ENCODE peak calls at places on chromosomes 7 and 10, in ten cellular contexts. C is cardiac muscle cell, G is OCI-LY7, R is dorsolateral prefrontal cortex, O is HFF-Myc, K is heart left ventricle, T is psoas muscle, J is GM12865, F is brain microvascular endothelial cell, H is body of pancreas. S is an unnamed sample.

GRCh38 chr7:92657391-92657790 is 67.2 kb upstream of the FAM133B start:
- DNase-seq in C (no peak), G (no peak), R (no peak), O (no peak), K (no peak), T (no peak), J (no peak), F (no peak), H (no peak), S (no peak)

GRCh38 chr7:50382455-50382854 is 67.7 kb downstream of the FIGNL1 start:
- DNase-seq in C (no peak), G (no peak), R (no peak), O (no peak), K (no peak), T (no peak), J (no peak), F (no peak), H (no peak), S (no peak)

GRCh38 chr10:110535958-110536891 is 31.3 kb upstream of the SMC3 start:
- DNase-seq in C (no peak), G (peak; percentile 57), R (no peak), O (no peak), K (peak; percentile 43), T (no peak), J (peak; percentile 84), F (peak; percentile 73), H (no peak), S (peak; percentile 83)

GRCh38 chr10:24344695-24345473 is 135.9 kb downstream of the KIAA1217 start:
- DNase-seq in C (no peak), G (no peak), R (no peak), O (no peak), K (no peak), T (no peak), J (no peak), F (no peak), H (no peak), S (no peak)

GRCh38 chr7:134966691-134967090 is 19.6 kb upstream of the AGBL3 start:
- DNase-seq in C (no peak), G (no peak), R (no peak), O (no peak), K (no peak), T (no peak), J (no peak), F (no peak), H (no peak), S (no peak)

GRCh38 chr10:1573981-1574380 is 163.3 kb downstream of the ADARB2 start:
- DNase-seq in C (no peak), G (no peak), R (no peak), O (no peak), K (no peak), T (no peak), J (no peak), F (no peak), H (no peak), S (no peak)

GRCh38 chr7:24769014-24769830 is 12.0 kb upstream of the GSDME start:
- DNase-seq in C (no peak), G (no peak), R (no peak), O (no peak), K (no peak), T (no peak), J (peak; percentile 48), F (no peak), H (no peak), S (no peak)

GRCh38 chr7:143392875-143393266 is 11.7 kb downstream of the ZYX start:
- DNase-seq in C (no peak), G (no peak), R (peak; percentile 11), O (no peak), K (no peak), T (no peak), J (no peak), F (no peak), H (no peak), S (no peak)

GRCh38 chr10:112816033-112816430 is 134.0 kb upstream of the TCF7L2 start:
- DNase-seq in C (no peak), G (no peak), R (no peak), O (no peak), K (no peak), T (no peak), J (no peak), F (no peak), H (no peak), S (no peak)

GRCh38 chr10:6012506-6012905 is 35.2 kb upstream of the IL15RA start:
- DNase-seq in C (no peak), G (no peak), R (no peak), O (no peak), K (no peak), T (no peak), J (no peak), F (no peak), H (no peak), S (no peak)

GRCh38 chr10:6014241-6014761 is 37.0 kb upstream of the IL15RA start:
- DNase-seq in C (peak; percentile 51), G (peak; percentile 86), R (no peak), O (peak; percentile 27), K (peak; percentile 58), T (no peak), J (peak; percentile 76), F (peak; percentile 35), H (peak; percentile 67), S (no peak)

GRCh38 chr10:6010569-6010968 is 33.2 kb upstream of the IL15RA start:
- DNase-seq in C (no peak), G (no peak), R (no peak), O (no peak), K (no peak), T (no peak), J (no peak), F (no peak), H (no peak), S (no peak)

GRCh38 chr10:6011558-6011957 is 34.2 kb upstream of the IL15RA start:
- DNase-seq in C (no peak), G (no peak), R (no peak), O (no peak), K (no peak), T (no peak), J (no peak), F (no peak), H (no peak), S (no peak)

GRCh38 chr10:6013413-6014192 is 36.3 kb upstream of the IL15RA start:
- DNase-seq in C (no peak), G (no peak), R (no peak), O (no peak), K (no peak), T (no peak), J (no peak), F (no peak), H (no peak), S (no peak)
- H3K4me3 ChIP-seq in C (no peak overlapping the region), G (no peak overlapping the region), R (no peak overlapping the region), O (no peak overlapping the region), K (no peak overlapping the region), T (no peak overlapping the region), J (no peak overlapping the region), F (no peak overlapping the region), H (no peak overlapping the region), S (no peak overlapping the region)

DNA sequence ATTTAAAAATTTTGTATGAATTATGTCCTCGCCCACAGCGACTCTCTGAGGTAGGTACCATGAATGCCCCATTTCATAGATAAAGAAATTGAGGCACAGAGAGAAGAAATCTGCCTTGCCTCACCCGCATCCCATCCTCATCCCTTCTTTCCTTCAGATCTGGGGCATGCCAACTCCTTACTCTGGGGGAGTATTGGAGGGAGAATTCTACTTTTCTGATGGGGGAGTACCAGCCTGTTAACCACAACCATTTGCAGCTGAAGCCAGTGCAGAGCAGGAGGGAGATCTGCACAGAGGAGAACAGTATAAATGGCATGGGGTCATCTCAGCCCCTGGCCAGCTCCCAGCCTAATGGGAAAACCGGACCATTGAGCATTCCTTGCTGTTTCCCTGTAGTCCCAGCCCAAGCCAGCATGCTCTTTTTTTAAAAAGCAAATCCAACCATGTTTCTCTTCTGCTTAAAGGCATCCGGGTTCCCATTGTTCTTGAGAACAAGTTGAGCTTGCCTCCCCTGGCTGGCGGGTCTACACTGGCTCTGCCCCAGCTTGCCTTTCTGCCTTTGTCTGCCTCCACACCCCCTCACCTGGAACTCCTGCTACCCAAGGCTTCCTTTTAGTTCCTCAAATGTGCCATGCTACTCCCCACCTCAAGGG is 8.7 kb upstream of the ZNF503 start:
- DNase-seq in C (peak; percentile 43), G (no peak), R (no peak), O (no peak), K (peak; percentile 46), T (no peak), J (no peak), F (no peak), H (no peak), S (no peak)
- H3K4me3 ChIP-seq in C (peak overlapping the region; percentile 71), G (no peak overlapping the region), R (no peak overlapping the region), O (no peak overlapping the region), K (peak overlapping the region; percentile 8), T (peak overlapping the region; percentile 84), J (no peak overlapping the region), F (no peak overlapping the region), H (no peak overlapping the region), S (no peak overlapping the region)

GRCh38 chr10:80468002-80468401 is 13.9 kb downstream of the TSPAN14 start:
- DNase-seq in C (no peak), G (peak; percentile 80), R (peak; percentile 74), O (no peak), K (peak; percentile 77), T (peak; percentile 79), J (no peak), F (no peak), H (no peak), S (no peak)
- H3K4me3 ChIP-seq in C (no peak overlapping the region), G (peak overlapping the region; percentile 52), R (no peak overlapping the region), O (no peak overlapping the region), K (peak overlapping the region; percentile 5), T (peak overlapping the region; percentile 6), J (no peak overlapping the region), F (no peak overlapping the region), H (no peak overlapping the region), S (no peak overlapping the region)

DNA sequence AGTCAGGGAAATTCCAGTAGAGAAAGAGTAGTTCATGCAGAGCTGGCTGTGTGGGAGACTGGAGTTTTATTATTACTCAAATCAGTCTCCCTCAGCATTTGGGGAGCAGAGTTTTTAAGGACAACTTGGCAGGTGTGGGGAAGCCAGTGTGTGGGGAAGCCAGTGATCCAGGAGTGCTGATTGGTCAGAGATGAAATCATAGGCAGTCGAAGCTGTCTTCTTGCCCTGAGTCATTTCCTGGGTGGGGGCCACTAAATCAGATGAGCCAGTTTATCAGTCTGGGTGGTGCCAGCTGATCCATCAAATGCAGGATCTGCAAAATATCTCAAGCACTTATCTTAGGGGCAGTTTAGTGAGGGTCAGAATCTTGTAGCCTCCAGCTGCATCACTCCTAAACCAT is 194.6 kb upstream of the NRG3 start:
- DNase-seq in C (no peak), G (no peak), R (no peak), O (no peak), K (no peak), T (no peak), J (no peak), F (no peak), H (no peak), S (no peak)
- H3K4me3 ChIP-seq in C (no peak overlapping the region), G (no peak overlapping the region), R (no peak overlapping the region), O (no peak overlapping the region), K (no peak overlapping the region), T (no peak overlapping the region), J (no peak overlapping the region), F (no peak overlapping the region), H (no peak overlapping the region), S (no peak overlapping the region)

GRCh38 chr10:62002753-62003152 is 101.3 kb downstream of the ARID5B start:
- DNase-seq in C (no peak), G (no peak), R (no peak), O (no peak), K (no peak), T (no peak), J (no peak), F (no peak), H (no peak), S (no peak)
- H3K4me3 ChIP-seq in C (no peak overlapping the region), G (no peak overlapping the region), R (no peak overlapping the region), O (no peak overlapping the region), K (no peak overlapping the region), T (no peak overlapping the region), J (no peak overlapping the region), F (no peak overlapping the region), H (no peak overlapping the region), S (no peak overlapping the region)

GRCh38 chr7:158273138-158273651 is 314.4 kb downstream of the PTPRN2 start:
- DNase-seq in C (no peak), G (no peak), R (no peak), O (no peak), K (no peak), T (peak; percentile 25), J (no peak), F (no peak), H (no peak), S (no peak)
- H3K4me3 ChIP-seq in C (no peak overlapping the region), G (no peak overlapping the region), R (no peak overlapping the region), O (no peak overlapping the region), K (no peak overlapping the region), T (no peak overlapping the region), J (no peak overlapping the region), F (no peak overlapping the region), H (no peak overlapping the region), S (no peak overlapping the region)

S was measured in skeletal muscle cell.